ENCODE peak calls at places on chromosomes 3 and 15, in six cellular contexts. One of them, this sample, is unnamed.

GRCh38 chr15:26848498-26848897 is 18.4 kb upstream of the GABRA5 start:
- DNase-seq in GM10248: no peak
- DNase-seq in mucosa of descending colon: no peak
- DNase-seq in CD4-positive, CD25-positive, alpha-beta regulatory T cell: no peak
- DNase-seq in GM23338: no peak
- DNase-seq in foreskin melanocyte: no peak
- DNase-seq in this sample: no peak

GRCh38 chr3:37197810-37198371 is 23.5 kb upstream of the LRRFIP2 start:
- DNase-seq in GM10248: no peak
- DNase-seq in mucosa of descending colon: no peak
- DNase-seq in GM23338: no peak
- DNase-seq in foreskin melanocyte: peak; percentile 94
- DNase-seq in CD4-positive, CD25-positive, alpha-beta regulatory T cell: no peak
- DNase-seq in this sample: no peak

GRCh38 chr3:125141596-125142417 is 70.7 kb downstream of the SLC12A8 start:
- DNase-seq in CD4-positive, CD25-positive, alpha-beta regulatory T cell: peak; percentile 5
- DNase-seq in foreskin melanocyte: peak; percentile 26
- DNase-seq in GM10248: peak; percentile 81
- DNase-seq in GM23338: peak; percentile 88
- DNase-seq in mucosa of descending colon: peak; percentile 68
- DNase-seq in this sample: peak; percentile 72

GRCh38 chr15:68561901-68562300 is 16.9 kb upstream of the CORO2B start:
- DNase-seq in CD4-positive, CD25-positive, alpha-beta regulatory T cell: no peak
- DNase-seq in mucosa of descending colon: no peak
- DNase-seq in GM10248: no peak
- DNase-seq in GM23338: no peak
- DNase-seq in foreskin melanocyte: no peak
- DNase-seq in this sample: no peak

GRCh38 chr3:146539315-146539714 is 5.1 kb downstream of the PLSCR1 start:
- DNase-seq in foreskin melanocyte: no peak
- DNase-seq in GM10248: no peak
- DNase-seq in mucosa of descending colon: no peak
- DNase-seq in CD4-positive, CD25-positive, alpha-beta regulatory T cell: no peak
- DNase-seq in GM23338: no peak
- DNase-seq in this sample: no peak

GRCh38 chr3:15326037-15326436 is 6.3 kb downstream of the SH3BP5 start:
- DNase-seq in GM23338: no peak
- DNase-seq in mucosa of descending colon: no peak
- DNase-seq in CD4-positive, CD25-positive, alpha-beta regulatory T cell: no peak
- DNase-seq in foreskin melanocyte: no peak
- DNase-seq in GM10248: no peak
- DNase-seq in this sample: no peak

GRCh38 chr15:68725736-68726135 is 95.0 kb downstream of the ANP32A start:
- DNase-seq in mucosa of descending colon: peak; percentile 31
- DNase-seq in GM23338: peak; percentile 46
- DNase-seq in foreskin melanocyte: no peak
- DNase-seq in CD4-positive, CD25-positive, alpha-beta regulatory T cell: no peak
- DNase-seq in GM10248: no peak
- DNase-seq in this sample: no peak

GRCh38 chr15:40506964-40507571 is 36.3 kb downstream of the CHST14 start:
- DNase-seq in GM10248: peak; percentile 81
- DNase-seq in GM23338: peak; percentile 95
- DNase-seq in CD4-positive, CD25-positive, alpha-beta regulatory T cell: peak; percentile 35
- DNase-seq in foreskin melanocyte: peak; percentile 63
- DNase-seq in mucosa of descending colon: peak; percentile 79
- DNase-seq in this sample: peak; percentile 92

GRCh38 chr15:41904487-41905359 is 10.9 kb upstream of the SPTBN5 start:
- DNase-seq in mucosa of descending colon: peak; percentile 62
- DNase-seq in foreskin melanocyte: peak; percentile 66
- DNase-seq in GM10248: peak; percentile 84
- DNase-seq in CD4-positive, CD25-positive, alpha-beta regulatory T cell: peak; percentile 57
- DNase-seq in GM23338: peak; percentile 82
- DNase-seq in this sample: peak; percentile 87

GRCh38 chr3:55443346-55443745 is 43.8 kb downstream of the WNT5A start:
- DNase-seq in mucosa of descending colon: no peak
- DNase-seq in CD4-positive, CD25-positive, alpha-beta regulatory T cell: no peak
- DNase-seq in GM23338: no peak
- DNase-seq in foreskin melanocyte: no peak
- DNase-seq in GM10248: no peak
- DNase-seq in this sample: no peak

GRCh38 chr15:50883903-50884302 is 24.6 kb upstream of the AP4E1 start:
- DNase-seq in mucosa of descending colon: no peak
- DNase-seq in GM10248: peak; percentile 20
- DNase-seq in CD4-positive, CD25-positive, alpha-beta regulatory T cell: no peak
- DNase-seq in GM23338: no peak
- DNase-seq in foreskin melanocyte: peak; percentile 16
- DNase-seq in this sample: no peak

GRCh38 chr15:41499109-41499851 is 5.6 kb downstream of the ITPKA start:
- DNase-seq in GM23338: no peak
- DNase-seq in GM10248: no peak
- DNase-seq in CD4-positive, CD25-positive, alpha-beta regulatory T cell: no peak
- DNase-seq in mucosa of descending colon: no peak
- DNase-seq in foreskin melanocyte: no peak
- DNase-seq in this sample: no peak

GRCh38 chr15:69920232-69920631 is 177.5 kb downstream of the TLE3 start:
- DNase-seq in foreskin melanocyte: no peak
- DNase-seq in GM10248: no peak
- DNase-seq in GM23338: no peak
- DNase-seq in mucosa of descending colon: no peak
- DNase-seq in CD4-positive, CD25-positive, alpha-beta regulatory T cell: no peak
- DNase-seq in this sample: no peak

GRCh38 chr3:183584246-183584913 is 28.9 kb upstream of the KLHL6 start:
- DNase-seq in foreskin melanocyte: no peak
- DNase-seq in mucosa of descending colon: no peak
- DNase-seq in CD4-positive, CD25-positive, alpha-beta regulatory T cell: no peak
- DNase-seq in GM10248: no peak
- DNase-seq in GM23338: no peak
- DNase-seq in this sample: no peak

GRCh38 chr15:42413914-42414313 is 54.6 kb downstream of the CAPN3 start:
- DNase-seq in foreskin melanocyte: no peak
- DNase-seq in GM10248: no peak
- DNase-seq in GM23338: no peak
- DNase-seq in CD4-positive, CD25-positive, alpha-beta regulatory T cell: no peak
- DNase-seq in mucosa of descending colon: no peak
- DNase-seq in this sample: no peak

GRCh38 chr3:97497138-97497537 is 267.4 kb upstream of the ARL6 start:
- DNase-seq in mucosa of descending colon: no peak
- DNase-seq in GM10248: no peak
- DNase-seq in foreskin melanocyte: no peak
- DNase-seq in GM23338: no peak
- DNase-seq in CD4-positive, CD25-positive, alpha-beta regulatory T cell: no peak
- DNase-seq in this sample: no peak

GRCh38 chr3:133927543-133928066 is 31.9 kb upstream of the RAB6B start:
- DNase-seq in CD4-positive, CD25-positive, alpha-beta regulatory T cell: peak; percentile 63
- DNase-seq in foreskin melanocyte: no peak
- DNase-seq in GM10248: peak; percentile 91
- DNase-seq in GM23338: peak; percentile 66
- DNase-seq in mucosa of descending colon: peak; percentile 71
- DNase-seq in this sample: peak; percentile 94

GRCh38 chr3:120567370-120568197 is 28.6 kb upstream of the NDUFB4 start:
- DNase-seq in foreskin melanocyte: peak; percentile 46
- DNase-seq in mucosa of descending colon: no peak
- DNase-seq in GM23338: peak; percentile 59
- DNase-seq in GM10248: no peak
- DNase-seq in CD4-positive, CD25-positive, alpha-beta regulatory T cell: no peak
- DNase-seq in this sample: peak; percentile 26

GRCh38 chr3:195440379-195440778 is 2.4 kb downstream of the ACAP2 start:
- DNase-seq in foreskin melanocyte: no peak
- DNase-seq in GM10248: no peak
- DNase-seq in mucosa of descending colon: no peak
- DNase-seq in CD4-positive, CD25-positive, alpha-beta regulatory T cell: no peak
- DNase-seq in GM23338: no peak
- DNase-seq in this sample: no peak

GRCh38 chr3:57228734-57229505 is 1.4 kb downstream of the APPL1 start:
- DNase-seq in mucosa of descending colon: no peak
- DNase-seq in GM23338: no peak
- DNase-seq in GM10248: no peak
- DNase-seq in CD4-positive, CD25-positive, alpha-beta regulatory T cell: no peak
- DNase-seq in foreskin melanocyte: peak; percentile 49
- DNase-seq in this sample: no peak

GRCh38 chr3:127692501-127693335 is 20.0 kb downstream of the ABTB1 start:
- DNase-seq in CD4-positive, CD25-positive, alpha-beta regulatory T cell: no peak
- DNase-seq in mucosa of descending colon: peak; percentile 8
- DNase-seq in GM10248: no peak
- DNase-seq in GM23338: no peak
- DNase-seq in foreskin melanocyte: no peak
- DNase-seq in this sample: no peak

GRCh38 chr3:65953301-65953812 is 85.4 kb downstream of the MAGI1 start:
- DNase-seq in GM10248: no peak
- DNase-seq in foreskin melanocyte: no peak
- DNase-seq in GM23338: peak; percentile 95
- DNase-seq in CD4-positive, CD25-positive, alpha-beta regulatory T cell: no peak
- DNase-seq in mucosa of descending colon: peak; percentile 79
- DNase-seq in this sample: peak; percentile 83

GRCh38 chr3:27428446-27428845 is 55.7 kb downstream of the SLC4A7 start:
- DNase-seq in CD4-positive, CD25-positive, alpha-beta regulatory T cell: no peak
- DNase-seq in GM10248: no peak
- DNase-seq in GM23338: no peak
- DNase-seq in foreskin melanocyte: no peak
- DNase-seq in mucosa of descending colon: no peak
- DNase-seq in this sample: no peak

This sample was measured in iPS-NIHi11.